ENCODE peak calls at places on chromosomes 2 and 18, in four cellular contexts. T is GM20000, K is BJ, C is MCF 10A. B is an unnamed sample.

GRCh38 chr2:184187421-184187971 is 410.8 kb upstream of the ZNF804A start:
- DNase-seq in T (no peak), K (no peak), C (no peak), B (no peak)

GRCh38 chr2:216572582-216573578 is 60.3 kb upstream of the IGFBP2 start:
- DNase-seq in T (no peak), K (peak), C (no peak), B (no peak)

GRCh38 chr18:78686976-78687685 is 292.5 kb upstream of the SALL3 start:
- DNase-seq in T (no peak), K (no peak), C (no peak), B (no peak)

GRCh38 chr18:57837917-57838548 is 34.9 kb upstream of the ATP8B1 start:
- DNase-seq in T (peak), K (no peak), C (no peak), B (no peak)

GRCh38 chr2:30394096-30394495 is 53.0 kb upstream of the LCLAT1 start:
- DNase-seq in T (no peak), K (no peak), C (no peak), B (no peak)

GRCh38 chr18:50287028-50287440 is 458 bp downstream of the CXXC1 start:
- DNase-seq in T (no peak), K (no peak), C (no peak), B (no peak)

GRCh38 chr2:206971805-206972204 is 32.5 kb downstream of the CPO start:
- DNase-seq in T (no peak), K (peak), C (peak), B (peak)

GRCh38 chr2:160747771-160748170 is 254.2 kb upstream of the RBMS1 start:
- DNase-seq in T (no peak), K (peak), C (peak), B (peak)

GRCh38 chr2:69642709-69643601 is 584 bp downstream of the AAK1 start:
- DNase-seq in T (no peak), K (no peak), C (peak), B (peak)

GRCh38 chr2:52145005-52145404 is 1113.1 kb upstream of the NRXN1 start:
- DNase-seq in T (no peak), K (no peak), C (no peak), B (no peak)

GRCh38 chr2:64453710-64454315 is at the start of gene LGALSL:
- DNase-seq in T (peak), K (no peak), C (peak), B (no peak)

DNA sequence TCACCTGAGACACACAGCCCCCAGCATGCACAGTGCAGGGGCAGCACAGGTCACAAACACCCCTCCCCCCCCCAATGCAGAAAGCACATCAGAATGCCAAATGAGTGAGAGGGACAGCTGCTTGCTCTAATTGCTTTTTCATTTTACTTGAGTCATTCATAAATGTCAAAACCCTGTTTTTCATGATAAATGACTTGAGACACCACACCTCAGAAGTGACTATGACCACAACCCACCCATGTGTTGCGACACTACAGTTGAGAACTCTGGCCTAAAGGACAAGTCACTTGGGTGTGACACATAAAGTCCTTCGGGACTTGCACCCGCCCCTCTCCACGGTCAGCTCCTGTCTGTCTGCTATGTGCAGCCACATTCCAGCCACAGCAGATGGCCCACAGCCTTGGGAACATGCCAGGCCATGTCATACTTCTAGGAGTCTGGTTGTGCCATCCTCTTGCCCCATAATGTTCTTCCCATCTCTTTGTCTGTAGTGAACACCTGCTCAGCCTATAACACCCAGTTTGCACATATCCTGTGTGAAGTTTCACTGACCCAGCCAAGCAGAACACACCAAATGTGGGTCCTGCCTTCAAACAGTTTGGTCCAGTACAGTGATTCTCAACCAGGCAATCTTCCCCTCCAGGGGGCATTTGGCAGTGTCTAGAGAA is 30.2 kb upstream of the RIOK3 start:
- DNase-seq in T (peak), K (peak), C (peak), B (no peak)
- TF ChIP-seq CTCF in T (no peak), K (no peak), C (no peak), B (no peak)

DNA sequence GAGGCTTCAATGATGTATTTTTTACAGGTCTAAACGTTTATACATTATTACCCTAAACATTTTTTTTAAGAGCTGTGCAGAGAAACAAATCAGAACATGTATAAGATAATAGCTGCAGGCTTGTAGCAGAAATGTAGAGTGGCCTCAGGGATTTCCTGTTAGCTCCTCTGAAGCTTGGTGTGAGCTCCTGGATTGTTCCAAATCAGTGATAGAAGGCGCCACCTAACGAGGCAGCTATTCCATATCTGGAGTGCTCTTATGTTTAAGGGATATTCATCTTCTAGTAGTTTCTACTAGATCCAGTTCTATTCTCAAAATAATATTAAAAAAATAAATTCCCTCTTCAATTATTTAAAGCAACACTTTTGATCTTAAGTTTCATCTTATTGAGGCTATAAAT is 93.1 kb downstream of the LRP1B start:
- DNase-seq in T (no peak), K (no peak), C (peak), B (no peak)
- TF ChIP-seq CTCF in T (no peak), K (no peak), C (no peak), B (no peak)

GRCh38 chr2:2229898-2230817 is 100.9 kb downstream of the MYT1L start:
- DNase-seq in T (no peak), K (no peak), C (no peak), B (no peak)

GRCh38 chr2:2232167-2232566 is 98.9 kb downstream of the MYT1L start:
- DNase-seq in T (no peak), K (no peak), C (no peak), B (no peak)

GRCh38 chr2:2237563-2237962 is 93.5 kb downstream of the MYT1L start:
- DNase-seq in T (no peak), K (no peak), C (no peak), B (no peak)

GRCh38 chr2:2233171-2233826 is 97.8 kb downstream of the MYT1L start:
- DNase-seq in T (no peak), K (no peak), C (no peak), B (no peak)

GRCh38 chr2:2234398-2234797 is 96.7 kb downstream of the MYT1L start:
- DNase-seq in T (no peak), K (no peak), C (no peak), B (no peak)
- TF ChIP-seq CTCF in T (no peak), K (no peak), C (no peak), B (no peak)

DNA sequence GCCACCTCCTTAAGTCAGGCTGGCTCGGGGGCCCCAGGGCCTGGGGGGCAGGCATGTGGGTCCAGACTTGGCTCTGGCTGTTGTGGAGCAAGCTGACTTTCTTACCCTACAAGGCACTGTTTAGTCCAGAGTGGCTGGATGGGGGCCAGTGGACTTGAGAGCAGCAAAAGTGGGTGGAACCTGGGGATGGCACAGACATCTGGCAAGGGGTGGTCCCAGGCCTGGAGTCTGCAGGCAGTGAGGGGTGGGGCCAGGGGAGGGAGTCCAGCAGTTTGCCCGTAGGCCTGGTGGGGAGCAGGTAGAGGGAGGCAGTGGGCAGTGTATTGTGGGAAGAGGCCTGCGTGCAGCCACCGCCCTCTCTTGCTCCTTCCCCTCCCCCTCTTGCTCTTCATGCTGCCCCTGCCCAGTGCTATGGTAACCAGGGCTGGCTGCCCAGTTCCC is 19.1 kb downstream of the SPEG start:
- DNase-seq in T (no peak), K (peak), C (peak), B (peak)
- TF ChIP-seq CTCF in T (no peak), K (no peak), C (no peak), B (no peak)

DNA sequence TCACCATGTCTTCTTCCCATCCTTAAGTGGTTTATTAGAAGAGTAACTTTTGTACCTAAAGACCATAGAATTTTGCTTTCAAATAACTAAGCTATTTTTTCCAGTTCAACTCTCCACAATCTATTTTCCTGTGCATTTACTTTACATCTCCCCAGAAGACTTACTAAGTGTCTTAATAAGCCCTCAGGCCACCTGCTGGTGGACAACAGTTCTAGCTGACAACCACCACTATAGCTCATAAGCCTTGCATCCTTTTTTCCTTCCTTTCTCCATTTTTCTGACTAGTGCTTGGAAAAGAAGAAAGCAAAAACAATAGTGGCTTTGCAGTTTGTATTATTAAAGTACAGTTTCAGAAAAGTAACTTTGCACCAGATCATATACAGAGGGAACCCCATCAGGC is 149.5 kb upstream of the TMEM200C start:
- DNase-seq in T (no peak), K (no peak), C (no peak), B (no peak)
- TF ChIP-seq CTCF in T (no peak), K (no peak), C (no peak), B (no peak)

GRCh38 chr18:23236876-23237468 is 101.7 kb downstream of the CABLES1 start:
- DNase-seq in T (no peak), K (no peak), C (no peak), B (no peak)
- TF ChIP-seq CTCF in T (peak), K (no peak), C (no peak), B (no peak)